ENCODE peak calls at places on chromosomes 5 and 9, in five cellular contexts. One of them, this sample, is unnamed.

GRCh38 chr9:97861148-97861475 is 8.1 kb downstream of the FOXE1 start:
- DNase-seq in mucosa of gallbladder: no peak
- DNase-seq in activated T-helper 9 cell treated with anti-CD3 and anti-CD28 coated beads, Interleukin-2, amount 50 U/mL, for 16 hours: no peak
- DNase-seq in germinal center: no peak
- DNase-seq in CD4-positive, CD25-positive, alpha-beta regulatory T cell: no peak
- DNase-seq in this sample: no peak

GRCh38 chr5:43007911-43008368 is 32.2 kb downstream of the ANXA2R start:
- DNase-seq in mucosa of gallbladder: no peak
- DNase-seq in activated T-helper 9 cell treated with anti-CD3 and anti-CD28 coated beads, Interleukin-2, amount 50 U/mL, for 16 hours: peak
- DNase-seq in germinal center: peak
- DNase-seq in CD4-positive, CD25-positive, alpha-beta regulatory T cell: peak
- DNase-seq in this sample: peak

GRCh38 chr9:1046639-1047604 is 3.2 kb upstream of the DMRT2 start:
- DNase-seq in mucosa of gallbladder: no peak
- DNase-seq in activated T-helper 9 cell treated with anti-CD3 and anti-CD28 coated beads, Interleukin-2, amount 50 U/mL, for 16 hours: no peak
- DNase-seq in germinal center: no peak
- DNase-seq in CD4-positive, CD25-positive, alpha-beta regulatory T cell: no peak
- DNase-seq in this sample: no peak

GRCh38 chr9:22041792-22042191 is 32.7 kb upstream of the CDKN2B start:
- DNase-seq in mucosa of gallbladder: peak
- DNase-seq in activated T-helper 9 cell treated with anti-CD3 and anti-CD28 coated beads, Interleukin-2, amount 50 U/mL, for 16 hours: no peak
- DNase-seq in germinal center: no peak
- DNase-seq in CD4-positive, CD25-positive, alpha-beta regulatory T cell: no peak
- DNase-seq in this sample: no peak

GRCh38 chr5:123517479-123517878 is 5.5 kb downstream of the CSNK1G3 start:
- DNase-seq in mucosa of gallbladder: no peak
- DNase-seq in activated T-helper 9 cell treated with anti-CD3 and anti-CD28 coated beads, Interleukin-2, amount 50 U/mL, for 16 hours: no peak
- DNase-seq in germinal center: peak
- DNase-seq in CD4-positive, CD25-positive, alpha-beta regulatory T cell: no peak
- DNase-seq in this sample: no peak

GRCh38 chr5:74761241-74761640 is 5.7 kb downstream of the GFM2 start:
- DNase-seq in mucosa of gallbladder: no peak
- DNase-seq in activated T-helper 9 cell treated with anti-CD3 and anti-CD28 coated beads, Interleukin-2, amount 50 U/mL, for 16 hours: no peak
- DNase-seq in germinal center: no peak
- DNase-seq in CD4-positive, CD25-positive, alpha-beta regulatory T cell: no peak
- DNase-seq in this sample: no peak

GRCh38 chr9:119137479-119137878 is 231.8 kb downstream of the BRINP1 start:
- DNase-seq in mucosa of gallbladder: no peak
- DNase-seq in activated T-helper 9 cell treated with anti-CD3 and anti-CD28 coated beads, Interleukin-2, amount 50 U/mL, for 16 hours: no peak
- DNase-seq in germinal center: no peak
- DNase-seq in CD4-positive, CD25-positive, alpha-beta regulatory T cell: no peak
- DNase-seq in this sample: no peak

GRCh38 chr5:159903134-159903533 is 13.1 kb upstream of the ADRA1B start:
- DNase-seq in mucosa of gallbladder: no peak
- DNase-seq in activated T-helper 9 cell treated with anti-CD3 and anti-CD28 coated beads, Interleukin-2, amount 50 U/mL, for 16 hours: no peak
- DNase-seq in germinal center: no peak
- DNase-seq in CD4-positive, CD25-positive, alpha-beta regulatory T cell: no peak
- DNase-seq in this sample: no peak

GRCh38 chr9:80382523-80382922 is 810.8 kb downstream of the TLE4 start:
- DNase-seq in mucosa of gallbladder: no peak
- DNase-seq in activated T-helper 9 cell treated with anti-CD3 and anti-CD28 coated beads, Interleukin-2, amount 50 U/mL, for 16 hours: no peak
- DNase-seq in germinal center: no peak
- DNase-seq in CD4-positive, CD25-positive, alpha-beta regulatory T cell: no peak
- DNase-seq in this sample: no peak

GRCh38 chr5:93117753-93118531 is 463.1 kb downstream of the NR2F1-AS1 start:
- DNase-seq in mucosa of gallbladder: no peak
- DNase-seq in activated T-helper 9 cell treated with anti-CD3 and anti-CD28 coated beads, Interleukin-2, amount 50 U/mL, for 16 hours: no peak
- DNase-seq in germinal center: no peak
- DNase-seq in CD4-positive, CD25-positive, alpha-beta regulatory T cell: no peak
- DNase-seq in this sample: no peak

GRCh38 chr5:1759378-1759970 is 40.2 kb downstream of the MRPL36 start:
- DNase-seq in mucosa of gallbladder: no peak
- DNase-seq in activated T-helper 9 cell treated with anti-CD3 and anti-CD28 coated beads, Interleukin-2, amount 50 U/mL, for 16 hours: no peak
- DNase-seq in germinal center: no peak
- DNase-seq in CD4-positive, CD25-positive, alpha-beta regulatory T cell: no peak
- DNase-seq in this sample: no peak

GRCh38 chr5:140875085-140876065 is at the start of gene PCDHA12:
- DNase-seq in mucosa of gallbladder: no peak
- DNase-seq in activated T-helper 9 cell treated with anti-CD3 and anti-CD28 coated beads, Interleukin-2, amount 50 U/mL, for 16 hours: no peak
- DNase-seq in germinal center: no peak
- DNase-seq in CD4-positive, CD25-positive, alpha-beta regulatory T cell: no peak
- DNase-seq in this sample: no peak

GRCh38 chr5:108602830-108603229 is 144.9 kb upstream of the FER start:
- DNase-seq in mucosa of gallbladder: no peak
- DNase-seq in activated T-helper 9 cell treated with anti-CD3 and anti-CD28 coated beads, Interleukin-2, amount 50 U/mL, for 16 hours: no peak
- DNase-seq in germinal center: no peak
- DNase-seq in CD4-positive, CD25-positive, alpha-beta regulatory T cell: no peak
- DNase-seq in this sample: no peak

GRCh38 chr5:6731465-6732237 is 18.4 kb downstream of the TENT4A start:
- DNase-seq in mucosa of gallbladder: no peak
- DNase-seq in activated T-helper 9 cell treated with anti-CD3 and anti-CD28 coated beads, Interleukin-2, amount 50 U/mL, for 16 hours: no peak
- DNase-seq in germinal center: no peak
- DNase-seq in CD4-positive, CD25-positive, alpha-beta regulatory T cell: no peak
- DNase-seq in this sample: no peak

GRCh38 chr5:156155638-156156037 is 171.3 kb upstream of the SGCD start:
- DNase-seq in mucosa of gallbladder: peak
- DNase-seq in activated T-helper 9 cell treated with anti-CD3 and anti-CD28 coated beads, Interleukin-2, amount 50 U/mL, for 16 hours: no peak
- DNase-seq in germinal center: no peak
- DNase-seq in CD4-positive, CD25-positive, alpha-beta regulatory T cell: no peak
- DNase-seq in this sample: no peak

GRCh38 chr9:129183495-129184308 is 5.6 kb upstream of the IER5L start:
- DNase-seq in mucosa of gallbladder: peak
- DNase-seq in activated T-helper 9 cell treated with anti-CD3 and anti-CD28 coated beads, Interleukin-2, amount 50 U/mL, for 16 hours: no peak
- DNase-seq in germinal center: no peak
- DNase-seq in CD4-positive, CD25-positive, alpha-beta regulatory T cell: no peak
- DNase-seq in this sample: no peak

GRCh38 chr9:109926321-109926959 is 146.4 kb downstream of the PALM2AKAP2 start:
- DNase-seq in mucosa of gallbladder: no peak
- DNase-seq in activated T-helper 9 cell treated with anti-CD3 and anti-CD28 coated beads, Interleukin-2, amount 50 U/mL, for 16 hours: no peak
- DNase-seq in germinal center: no peak
- DNase-seq in CD4-positive, CD25-positive, alpha-beta regulatory T cell: no peak
- DNase-seq in this sample: no peak

GRCh38 chr5:121974261-121974660 is 12.5 kb downstream of the SRFBP1 start:
- DNase-seq in mucosa of gallbladder: no peak
- DNase-seq in activated T-helper 9 cell treated with anti-CD3 and anti-CD28 coated beads, Interleukin-2, amount 50 U/mL, for 16 hours: no peak
- DNase-seq in germinal center: no peak
- DNase-seq in CD4-positive, CD25-positive, alpha-beta regulatory T cell: no peak
- DNase-seq in this sample: no peak

GRCh38 chr5:154103223-154103622 is 64.5 kb downstream of the MFAP3 start:
- DNase-seq in mucosa of gallbladder: no peak
- DNase-seq in activated T-helper 9 cell treated with anti-CD3 and anti-CD28 coated beads, Interleukin-2, amount 50 U/mL, for 16 hours: no peak
- DNase-seq in germinal center: no peak
- DNase-seq in CD4-positive, CD25-positive, alpha-beta regulatory T cell: no peak
- DNase-seq in this sample: no peak

GRCh38 chr5:29902859-29903258 is 1290.6 kb upstream of the CDH6 start:
- DNase-seq in mucosa of gallbladder: no peak
- DNase-seq in activated T-helper 9 cell treated with anti-CD3 and anti-CD28 coated beads, Interleukin-2, amount 50 U/mL, for 16 hours: no peak
- DNase-seq in germinal center: no peak
- DNase-seq in CD4-positive, CD25-positive, alpha-beta regulatory T cell: no peak
- DNase-seq in this sample: no peak

GRCh38 chr5:83494102-83494620 is 22.6 kb downstream of the VCAN start:
- DNase-seq in mucosa of gallbladder: no peak
- DNase-seq in activated T-helper 9 cell treated with anti-CD3 and anti-CD28 coated beads, Interleukin-2, amount 50 U/mL, for 16 hours: no peak
- DNase-seq in germinal center: no peak
- DNase-seq in CD4-positive, CD25-positive, alpha-beta regulatory T cell: no peak
- DNase-seq in this sample: no peak